ENCODE peak calls at places on chromosomes 6 and 20, in four cellular contexts. U, L, G and M are unnamed samples.

GRCh38 chr6:137387365-137387764 is 106.8 kb downstream of the OLIG3 start:
- DNase-seq in U (no peak), G (no peak), L (no peak), M (no peak)

GRCh38 chr6:139124887-139125672 is 9.8 kb upstream of the HECA start:
- DNase-seq in L (peak; percentile 73), U (peak; percentile 19), G (peak; percentile 82), M (no peak)

GRCh38 chr6:39901116-39901655 is 33.1 kb downstream of the MOCS1 start:
- DNase-seq in L (no peak), U (no peak), G (no peak), M (peak; percentile 70)

GRCh38 chr6:169386431-169387057 is 132.9 kb upstream of the THBS2 start:
- DNase-seq in U (no peak), L (no peak), G (no peak), M (no peak)

GRCh38 chr6:53825514-53826321 is 30.9 kb downstream of the LRRC1 start:
- DNase-seq in U (no peak), G (no peak), L (no peak), M (no peak)

GRCh38 chr6:150202404-150202803 is 59.6 kb downstream of the PPP1R14C start:
- DNase-seq in L (no peak), U (no peak), G (peak; percentile 70), M (no peak)

GRCh38 chr6:85354761-85355618 is 94.9 kb upstream of the NT5E start:
- DNase-seq in U (peak; percentile 76), G (peak; percentile 80), L (peak; percentile 21), M (peak; percentile 87)

GRCh38 chr6:68559052-68559451 is 76.0 kb upstream of the ADGRB3 start:
- DNase-seq in G (no peak), U (no peak), L (no peak), M (no peak)

GRCh38 chr6:35724471-35724870 is 12.4 kb upstream of the ARMC12 start:
- DNase-seq in G (no peak), U (no peak), L (no peak), M (no peak)

GRCh38 chr20:36542019-36542488 is 735 bp downstream of the MYL9 start:
- DNase-seq in L (no peak), U (no peak), G (peak; percentile 38), M (no peak)

GRCh38 chr6:134002821-134003220 is 49.6 kb downstream of the SLC2A12 start:
- DNase-seq in G (no peak), L (no peak), U (no peak), M (no peak)

GRCh38 chr6:87482382-87482781 is 9.6 kb downstream of the SLC35A1 start:
- DNase-seq in U (no peak), L (no peak), G (no peak), M (no peak)

GRCh38 chr20:944774-945410 is 28.8 kb upstream of the ANGPT4 start:
- DNase-seq in L (no peak), G (no peak), U (no peak), M (peak; percentile 56)

GRCh38 chr6:14621518-14621917 is 503.9 kb downstream of the CD83 start:
- DNase-seq in U (no peak), G (no peak), L (no peak), M (no peak)

GRCh38 chr6:14619419-14619781 is 501.8 kb downstream of the CD83 start:
- DNase-seq in G (no peak), L (no peak), U (no peak), M (no peak)

GRCh38 chr6:14622878-14623542 is 505.4 kb downstream of the CD83 start:
- DNase-seq in G (no peak), U (no peak), L (no peak), M (no peak)

GRCh38 chr6:14620522-14620921 is 502.9 kb downstream of the CD83 start:
- DNase-seq in L (no peak), G (no peak), U (no peak), M (no peak)

DNA sequence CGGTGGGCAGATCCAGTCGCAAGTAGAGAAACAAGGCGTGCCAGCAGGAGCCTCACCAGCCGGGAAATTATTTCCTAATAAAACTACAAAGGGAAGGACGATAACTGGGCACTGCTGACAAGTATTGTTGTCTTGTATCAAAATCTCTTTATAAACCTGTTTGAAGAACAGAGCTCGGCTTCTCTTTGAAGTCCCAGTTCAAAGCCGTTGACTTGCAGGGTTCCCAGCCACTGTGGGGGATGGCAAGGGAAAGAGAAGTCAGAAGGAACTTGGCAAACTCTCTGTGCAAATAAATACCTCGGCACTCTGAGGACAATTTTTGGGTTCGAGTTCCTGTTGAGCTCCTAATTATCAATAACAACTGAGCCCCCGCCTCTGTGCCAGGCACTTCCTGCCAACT is 504.6 kb downstream of the CD83 start:
- DNase-seq in L (no peak), G (no peak), U (no peak), M (no peak)
- TF ChIP-seq CTCF in L (no peak), G (no peak), U (no peak), M (no peak)

GRCh38 chr6:161318456-161318855 is 44.6 kb upstream of the AGPAT4 start:
- DNase-seq in G (no peak), U (no peak), L (no peak), M (no peak)
- H3K27ac ChIP-seq in G (no peak overlapping the region), U (peak overlapping the region; percentile 59), L (no peak overlapping the region), M (no peak overlapping the region)

GRCh38 chr20:38242848-38243449 is 17.6 kb downstream of the KIAA1755 start:
- DNase-seq in U (no peak), G (no peak), L (no peak), M (no peak)
- TF ChIP-seq CTCF in U (no peak), G (no peak), L (no peak), M (peak; percentile 17)

DNA sequence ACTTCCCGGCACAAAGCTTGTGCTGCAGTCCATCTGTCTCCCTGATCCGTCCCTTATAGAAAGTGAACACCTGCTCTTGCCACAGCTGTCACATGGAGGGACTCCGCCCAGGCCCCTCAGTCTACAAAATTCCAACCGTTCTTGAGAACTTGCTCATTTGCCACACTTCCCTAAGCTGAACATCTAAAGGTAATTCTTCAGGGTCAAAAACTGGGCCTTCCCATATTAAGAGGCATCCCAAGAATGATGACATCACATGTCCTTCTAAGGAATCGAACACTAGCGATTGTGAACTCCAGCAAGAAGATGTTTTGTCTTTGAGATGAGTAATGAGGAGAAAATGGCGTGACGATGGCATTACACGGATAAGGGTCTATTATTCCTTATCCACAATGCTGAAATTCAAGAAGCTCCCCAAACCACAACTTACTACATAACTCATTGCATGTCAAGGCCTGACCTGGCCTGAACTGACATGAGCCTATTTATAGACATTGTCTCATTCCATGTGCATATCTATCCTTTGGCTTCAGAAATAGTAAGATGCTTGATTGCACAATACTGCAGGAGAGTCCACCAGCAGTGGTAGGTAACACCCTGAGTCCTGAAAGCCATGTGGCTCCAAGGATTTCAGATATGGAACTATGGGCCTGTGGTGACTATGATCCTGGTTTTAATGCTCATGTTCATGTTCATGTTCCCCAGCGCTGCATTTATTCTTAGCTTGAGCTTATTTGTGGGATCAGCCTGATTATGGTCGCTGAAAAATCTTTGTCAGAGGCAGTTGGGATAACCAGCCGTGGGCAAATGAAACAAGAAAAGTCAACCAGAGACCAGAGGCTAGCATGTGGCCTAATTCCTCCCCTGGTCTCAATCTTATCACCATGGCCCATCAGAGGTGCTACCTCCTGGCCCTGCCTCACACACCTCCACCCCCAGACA is 183.3 kb upstream of the JARID2 start:
- DNase-seq in L (no peak), U (no peak), G (no peak), M (no peak)
- H3K27ac ChIP-seq in L (no peak overlapping the region), U (no peak overlapping the region), G (no peak overlapping the region), M (no peak overlapping the region)

DNA sequence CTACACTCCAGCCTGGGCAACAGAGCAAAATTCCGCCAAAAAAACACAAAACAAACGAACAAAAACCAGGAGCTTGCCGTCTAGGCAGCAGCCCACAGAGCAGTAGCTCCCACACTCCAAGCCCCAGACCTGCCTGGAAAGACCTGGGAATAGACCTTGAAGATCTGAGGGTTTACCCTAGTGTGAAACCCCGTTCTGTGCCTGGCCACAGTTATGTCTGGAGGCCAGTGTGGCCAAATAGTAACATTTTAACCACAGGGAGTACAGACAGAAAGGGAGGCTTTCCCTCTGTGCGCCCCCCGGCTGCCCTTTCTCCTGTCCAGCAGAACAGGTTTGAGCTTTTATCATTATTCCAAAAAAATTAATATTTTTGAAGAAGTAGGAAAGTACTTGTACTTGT is 172.4 kb downstream of the QKI start:
- DNase-seq in U (no peak), G (no peak), L (no peak), M (no peak)
- TF ChIP-seq CTCF in U (no peak), G (no peak), L (no peak), M (no peak)

DNA sequence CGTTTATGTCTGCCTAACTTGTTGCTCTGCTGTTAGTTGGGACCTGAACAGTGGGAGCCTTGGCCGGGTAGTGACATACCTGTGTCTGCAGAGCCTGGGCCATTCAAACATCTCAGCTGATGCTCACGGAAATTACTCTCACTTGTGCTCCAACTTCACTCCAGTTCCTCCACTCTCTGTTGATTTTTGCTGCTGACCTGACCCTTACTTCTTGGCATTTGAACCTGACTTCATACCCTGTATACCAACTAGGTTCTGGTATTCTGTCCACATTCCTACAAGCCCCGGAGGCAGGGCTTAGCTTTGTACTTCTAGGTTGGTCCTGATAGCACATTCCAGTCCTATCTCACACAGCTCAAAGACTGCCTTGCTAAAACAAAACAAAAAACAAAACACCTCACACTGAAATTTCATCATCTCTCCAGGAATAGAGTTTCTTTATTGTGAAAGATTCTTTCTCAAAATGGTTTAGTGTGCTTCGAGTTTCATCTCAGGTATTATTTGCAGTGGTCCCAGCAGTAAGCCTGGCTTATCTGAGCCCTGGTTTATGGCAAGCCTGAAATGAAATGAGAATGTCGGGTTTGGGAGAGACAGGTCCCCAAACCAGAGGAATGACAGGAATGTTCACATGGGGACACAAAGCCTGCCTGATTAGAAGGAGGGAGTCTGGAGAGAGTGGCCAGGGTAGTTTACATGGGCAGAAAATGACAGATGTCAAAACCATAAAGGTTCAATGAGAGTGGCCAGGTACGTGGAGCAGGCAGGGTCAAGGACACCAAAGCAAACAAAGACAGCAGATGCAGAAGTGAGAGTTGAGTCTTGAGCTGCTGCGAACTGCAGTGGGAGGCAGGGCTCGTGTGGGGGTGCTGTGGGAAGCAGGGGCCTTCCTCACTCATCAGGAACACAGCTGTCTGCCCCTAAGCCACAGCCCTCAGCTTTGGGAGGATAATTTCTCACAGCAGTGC is 174.2 kb upstream of the HDAC2 start:
- DNase-seq in G (no peak), L (no peak), U (no peak), M (no peak)
- H3K27ac ChIP-seq in G (no peak overlapping the region), L (no peak overlapping the region), U (no peak overlapping the region), M (no peak overlapping the region)

DNA sequence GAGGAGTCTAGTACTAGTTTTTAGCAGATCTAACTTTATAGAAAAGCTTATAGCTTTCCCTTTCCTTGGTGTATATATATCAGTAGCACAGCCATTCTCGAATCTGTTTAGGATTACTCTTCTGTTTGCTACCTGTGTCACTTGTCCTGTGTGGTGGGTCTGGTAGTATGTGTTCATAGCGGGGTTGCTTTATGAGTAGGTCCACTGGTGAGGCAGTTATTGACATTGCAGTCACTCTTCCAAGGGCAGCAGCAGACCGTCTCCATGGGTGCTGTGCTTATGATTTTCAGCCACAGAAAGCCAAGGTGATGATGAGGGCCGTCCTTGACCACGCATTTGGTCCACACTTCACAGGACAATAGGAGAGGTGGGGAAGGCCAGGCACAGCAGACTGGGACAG is 171.5 kb downstream of the CDKAL1 start:
- DNase-seq in L (no peak), U (no peak), G (no peak), M (no peak)
- TF ChIP-seq CTCF in L (no peak), U (no peak), G (no peak), M (no peak)

DNA sequence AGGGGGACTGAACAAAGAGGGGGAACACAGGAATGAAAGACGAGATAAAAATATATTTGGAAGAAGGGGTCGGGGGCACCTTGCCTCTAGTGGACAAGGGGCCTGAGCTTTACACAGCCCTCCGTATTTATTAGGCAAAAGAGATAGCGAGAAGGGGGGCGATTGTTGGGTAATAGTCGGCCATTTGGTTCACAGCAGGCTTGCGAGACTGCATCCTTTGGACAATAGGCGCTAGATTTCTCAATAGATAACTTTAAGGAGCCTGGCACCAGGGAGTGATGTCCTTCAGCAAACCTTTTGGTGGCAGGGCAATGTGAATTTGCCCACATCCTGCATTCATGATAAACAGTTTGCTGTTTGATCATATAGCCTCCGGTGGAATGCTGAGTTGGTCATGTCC is 3.0 kb upstream of the NANP start:
- DNase-seq in U (no peak), L (no peak), G (no peak), M (no peak)
- H3K27ac ChIP-seq in U (no peak overlapping the region), L (no peak overlapping the region), G (no peak overlapping the region), M (no peak overlapping the region)

GRCh38 chr6:136034422-136034821 is 182.9 kb downstream of the PDE7B start:
- DNase-seq in U (no peak), L (no peak), G (no peak), M (no peak)
- TF ChIP-seq CTCF in U (no peak), L (no peak), G (no peak), M (no peak)